ENCODE peak calls at places on chromosomes 4 and X, in six cellular contexts. One of them, this sample, is unnamed.

GRCh38 chrX:13077168-13077567 is 32.7 kb upstream of the FAM9C start:
- DNase-seq in pons: no peak
- DNase-seq in C1 segment of cervical spinal cord: no peak
- DNase-seq in NT2/D1: no peak
- DNase-seq in A549: no peak
- DNase-seq in dorsolateral prefrontal cortex: no peak
- DNase-seq in this sample: no peak

GRCh38 chr4:162523171-162523570 is 359.4 kb upstream of the FSTL5 start:
- DNase-seq in NT2/D1: no peak
- DNase-seq in pons: no peak
- DNase-seq in C1 segment of cervical spinal cord: no peak
- DNase-seq in A549: no peak
- DNase-seq in dorsolateral prefrontal cortex: no peak
- DNase-seq in this sample: no peak

GRCh38 chr4:80492761-80493160 is 157.2 kb downstream of the CFAP299 start:
- DNase-seq in A549: no peak
- DNase-seq in dorsolateral prefrontal cortex: no peak
- DNase-seq in NT2/D1: no peak
- DNase-seq in pons: no peak
- DNase-seq in C1 segment of cervical spinal cord: no peak
- DNase-seq in this sample: no peak

GRCh38 chr4:60757986-60758385 is 442.1 kb upstream of the ADGRL3 start:
- DNase-seq in A549: no peak
- DNase-seq in pons: no peak
- DNase-seq in NT2/D1: no peak
- DNase-seq in dorsolateral prefrontal cortex: no peak
- DNase-seq in C1 segment of cervical spinal cord: no peak
- DNase-seq in this sample: peak; percentile 30

GRCh38 chrX:11509786-11510185 is 155.9 kb downstream of the ARHGAP6 start:
- DNase-seq in C1 segment of cervical spinal cord: no peak
- DNase-seq in dorsolateral prefrontal cortex: no peak
- DNase-seq in A549: peak; percentile 4
- DNase-seq in NT2/D1: no peak
- DNase-seq in pons: no peak
- DNase-seq in this sample: peak; percentile 72

GRCh38 chr4:128286474-128287158 is 997 bp downstream of the PGRMC2 start:
- DNase-seq in NT2/D1: no peak
- DNase-seq in dorsolateral prefrontal cortex: no peak
- DNase-seq in C1 segment of cervical spinal cord: no peak
- DNase-seq in A549: peak; percentile 53
- DNase-seq in pons: peak; percentile 24
- DNase-seq in this sample: peak; percentile 54

GRCh38 chr4:38752393-38752961 is 30.3 kb downstream of the TLR10 start:
- DNase-seq in pons: no peak
- DNase-seq in NT2/D1: no peak
- DNase-seq in A549: no peak
- DNase-seq in C1 segment of cervical spinal cord: no peak
- DNase-seq in dorsolateral prefrontal cortex: no peak
- DNase-seq in this sample: peak; percentile 32

GRCh38 chr4:140212646-140213045 is 58.7 kb upstream of the MAML3 start:
- DNase-seq in NT2/D1: no peak
- DNase-seq in pons: no peak
- DNase-seq in C1 segment of cervical spinal cord: no peak
- DNase-seq in dorsolateral prefrontal cortex: no peak
- DNase-seq in A549: no peak
- DNase-seq in this sample: no peak

GRCh38 chrX:6149231-6149870 is 79.3 kb downstream of the NLGN4X start:
- DNase-seq in C1 segment of cervical spinal cord: no peak
- DNase-seq in dorsolateral prefrontal cortex: no peak
- DNase-seq in NT2/D1: no peak
- DNase-seq in pons: peak; percentile 46
- DNase-seq in A549: no peak
- DNase-seq in this sample: no peak

GRCh38 chr4:10762541-10762940 is 78.0 kb upstream of the CLNK start:
- DNase-seq in A549: no peak
- DNase-seq in dorsolateral prefrontal cortex: no peak
- DNase-seq in C1 segment of cervical spinal cord: no peak
- DNase-seq in pons: no peak
- DNase-seq in NT2/D1: no peak
- DNase-seq in this sample: peak; percentile 24

GRCh38 chr4:81492596-81492995 is 20.9 kb upstream of the RASGEF1B start:
- DNase-seq in NT2/D1: no peak
- DNase-seq in dorsolateral prefrontal cortex: no peak
- DNase-seq in A549: no peak
- DNase-seq in C1 segment of cervical spinal cord: no peak
- DNase-seq in pons: no peak
- DNase-seq in this sample: no peak

GRCh38 chr4:78667764-78668163 is 108.4 kb upstream of the BMP2K start:
- DNase-seq in NT2/D1: no peak
- DNase-seq in C1 segment of cervical spinal cord: no peak
- DNase-seq in A549: no peak
- DNase-seq in pons: peak; percentile 69
- DNase-seq in dorsolateral prefrontal cortex: no peak
- DNase-seq in this sample: no peak

GRCh38 chrX:15769300-15769954 is 20.9 kb upstream of the ZRSR2 start:
- DNase-seq in pons: no peak
- DNase-seq in dorsolateral prefrontal cortex: no peak
- DNase-seq in NT2/D1: peak; percentile 77
- DNase-seq in A549: no peak
- DNase-seq in C1 segment of cervical spinal cord: no peak
- DNase-seq in this sample: peak; percentile 14

GRCh38 chr4:83629945-83630684 is 94.2 kb downstream of the GPAT3 start:
- DNase-seq in A549: no peak
- DNase-seq in dorsolateral prefrontal cortex: no peak
- DNase-seq in C1 segment of cervical spinal cord: no peak
- DNase-seq in NT2/D1: no peak
- DNase-seq in pons: peak; percentile 31
- DNase-seq in this sample: peak; percentile 77

GRCh38 chr4:84596826-84597225 is 13.9 kb downstream of the CDS1 start:
- DNase-seq in A549: no peak
- DNase-seq in C1 segment of cervical spinal cord: no peak
- DNase-seq in NT2/D1: no peak
- DNase-seq in pons: no peak
- DNase-seq in dorsolateral prefrontal cortex: no peak
- DNase-seq in this sample: no peak

GRCh38 chr4:9971711-9972110 is 49.6 kb downstream of the SLC2A9 start:
- DNase-seq in dorsolateral prefrontal cortex: no peak
- DNase-seq in A549: no peak
- DNase-seq in pons: no peak
- DNase-seq in C1 segment of cervical spinal cord: no peak
- DNase-seq in NT2/D1: no peak
- DNase-seq in this sample: no peak

GRCh38 chr4:86302242-86302641 is 57.6 kb downstream of the MAPK10 start:
- DNase-seq in dorsolateral prefrontal cortex: peak; percentile 46
- DNase-seq in A549: no peak
- DNase-seq in NT2/D1: no peak
- DNase-seq in pons: peak; percentile 90
- DNase-seq in C1 segment of cervical spinal cord: no peak
- DNase-seq in this sample: peak; percentile 93

GRCh38 chr4:167406181-167406580 is 171.9 kb upstream of the SPOCK3 start:
- DNase-seq in A549: no peak
- DNase-seq in NT2/D1: no peak
- DNase-seq in dorsolateral prefrontal cortex: no peak
- DNase-seq in C1 segment of cervical spinal cord: no peak
- DNase-seq in pons: no peak
- DNase-seq in this sample: no peak

GRCh38 chr4:83110970-83111369 is 3.6 kb downstream of the PLAC8 start:
- DNase-seq in C1 segment of cervical spinal cord: no peak
- DNase-seq in A549: no peak
- DNase-seq in NT2/D1: no peak
- DNase-seq in pons: no peak
- DNase-seq in dorsolateral prefrontal cortex: no peak
- DNase-seq in this sample: no peak

GRCh38 chr4:82758701-82759685 is 39.6 kb downstream of the SCD5 start:
- DNase-seq in A549: no peak
- DNase-seq in C1 segment of cervical spinal cord: no peak
- DNase-seq in dorsolateral prefrontal cortex: peak; percentile 62
- DNase-seq in NT2/D1: no peak
- DNase-seq in pons: peak; percentile 78
- DNase-seq in this sample: no peak

GRCh38 chrX:34559325-34559724 is 97.8 kb downstream of the TMEM47 start:
- DNase-seq in dorsolateral prefrontal cortex: no peak
- DNase-seq in pons: no peak
- DNase-seq in NT2/D1: no peak
- DNase-seq in A549: peak; percentile 13
- DNase-seq in C1 segment of cervical spinal cord: no peak
- DNase-seq in this sample: peak; percentile 41

GRCh38 chr4:169220446-169220845 is 50.3 kb downstream of the SH3RF1 start:
- DNase-seq in dorsolateral prefrontal cortex: no peak
- DNase-seq in NT2/D1: no peak
- DNase-seq in A549: no peak
- DNase-seq in C1 segment of cervical spinal cord: no peak
- DNase-seq in pons: no peak
- DNase-seq in this sample: no peak

GRCh38 chr4:174663254-174663653 is 141.0 kb upstream of the HPGD start:
- DNase-seq in pons: no peak
- DNase-seq in A549: no peak
- DNase-seq in NT2/D1: no peak
- DNase-seq in dorsolateral prefrontal cortex: no peak
- DNase-seq in C1 segment of cervical spinal cord: no peak
- DNase-seq in this sample: peak; percentile 16

GRCh38 chrX:78747471-78747870 is at the start of gene LPAR4:
- DNase-seq in pons: peak; percentile 2
- DNase-seq in C1 segment of cervical spinal cord: no peak
- DNase-seq in dorsolateral prefrontal cortex: no peak
- DNase-seq in NT2/D1: peak; percentile 78
- DNase-seq in A549: no peak
- DNase-seq in this sample: peak; percentile 14

This sample was measured in fibroblast of pulmonary artery.